ENCODE peak calls at places on chromosomes 3 and 15, in five cellular contexts. R is RCC 7860, O is memory B cell, D is NCI-H69, E is progenitor cell of endocrine pancreas. K is an unnamed sample.

GRCh38 chr15:70252056-70252935 is 154.6 kb upstream of the TLE3 start:
- DNase-seq in R (no peak), O (no peak), D (peak; percentile 84), E (no peak), K (no peak)

GRCh38 chr15:36080759-36081158 is 498.7 kb upstream of the CDIN1 start:
- DNase-seq in R (no peak), O (no peak), D (no peak), E (no peak), K (no peak)

GRCh38 chr3:114424337-114424736 is 130.5 kb downstream of the TIGIT start:
- DNase-seq in R (no peak), O (no peak), D (no peak), E (no peak), K (no peak)

GRCh38 chr3:184186184-184186901 is at the start of gene ABCF3:
- DNase-seq in R (no peak), O (no peak), D (no peak), E (no peak), K (no peak)

GRCh38 chr15:60179786-60180391 is 175.8 kb downstream of the FOXB1 start:
- DNase-seq in R (peak; percentile 17), O (no peak), D (peak; percentile 71), E (no peak), K (no peak)

GRCh38 chr15:73273181-73274002 is 95.4 kb downstream of the HCN4 start:
- DNase-seq in R (peak; percentile 33), O (peak; percentile 22), D (peak; percentile 28), E (peak; percentile 30), K (peak; percentile 30)

GRCh38 chr3:100210777-100211145 is 50.0 kb upstream of the TBC1D23 start:
- DNase-seq in R (no peak), O (no peak), D (peak; percentile 84), E (no peak), K (no peak)

GRCh38 chr3:108292905-108293328 is 3.4 kb upstream of the HHLA2 start:
- DNase-seq in R (no peak), O (no peak), D (peak; percentile 6), E (no peak), K (no peak)

GRCh38 chr3:12221663-12222062 is 63.0 kb upstream of the TIMP4 start:
- DNase-seq in R (no peak), O (no peak), D (no peak), E (no peak), K (no peak)

GRCh38 chr15:61205427-61205826 is 23.7 kb downstream of the RORA start:
- DNase-seq in R (no peak), O (no peak), D (no peak), E (no peak), K (no peak)

GRCh38 chr3:44883999-44884431 is 9.6 kb downstream of the TGM4 start:
- DNase-seq in R (peak; percentile 92), O (no peak), D (peak; percentile 79), E (no peak), K (no peak)

GRCh38 chr15:24764375-24765171 is 89.0 kb downstream of the NPAP1 start:
- DNase-seq in R (no peak), O (no peak), D (no peak), E (no peak), K (no peak)

GRCh38 chr3:64848822-64849221 is 161.0 kb upstream of the ADAMTS9 start:
- DNase-seq in R (no peak), O (no peak), D (no peak), E (no peak), K (no peak)

GRCh38 chr15:78049691-78050440 is 27.6 kb downstream of the TBC1D2B start:
- DNase-seq in R (no peak), O (no peak), D (no peak), E (no peak), K (peak; percentile 28)

GRCh38 chr3:48738144-48738536 is 21.1 kb upstream of the IP6K2 start:
- DNase-seq in R (no peak), O (no peak), D (no peak), E (no peak), K (no peak)

GRCh38 chr3:18438586-18438985 is 13.4 kb upstream of the SATB1 start:
- DNase-seq in R (no peak), O (no peak), D (peak; percentile 87), E (no peak), K (no peak)

GRCh38 chr15:48370460-48370859 is 39.2 kb downstream of the DUT start:
- DNase-seq in R (no peak), O (no peak), D (peak; percentile 15), E (no peak), K (no peak)

GRCh38 chr3:49998326-49998725 is 58.4 kb downstream of the RBM6 start:
- DNase-seq in R (no peak), O (no peak), D (no peak), E (no peak), K (no peak)

GRCh38 chr15:72532991-72533601 is 59.0 kb downstream of the ARIH1 start:
- DNase-seq in R (no peak), O (no peak), D (peak; percentile 1), E (no peak), K (no peak)

GRCh38 chr15:83653639-83654378 is at the start of gene ADAMTSL3:
- DNase-seq in R (peak; percentile 25), O (no peak), D (peak; percentile 18), E (peak; percentile 23), K (peak; percentile 46)

GRCh38 chr15:73908030-73908821 is 18.0 kb upstream of the LOXL1 start:
- DNase-seq in R (peak; percentile 35), O (peak; percentile 76), D (peak; percentile 62), E (peak; percentile 81), K (peak; percentile 61)

GRCh38 chr15:83565553-83566159 is 88.3 kb upstream of the ADAMTSL3 start:
- DNase-seq in R (peak; percentile 17), O (no peak), D (peak; percentile 11), E (no peak), K (no peak)

GRCh38 chr3:109548192-109548938 is 211.0 kb upstream of the DPPA4 start:
- DNase-seq in R (no peak), O (no peak), D (no peak), E (no peak), K (no peak)

GRCh38 chr3:47022540-47023161 is 43.2 kb downstream of the NBEAL2 start:
- DNase-seq in R (no peak), O (no peak), D (peak; percentile 80), E (no peak), K (no peak)

GRCh38 chr3:196524527-196524926 is 9.4 kb upstream of the SMCO1 start:
- DNase-seq in R (no peak), O (no peak), D (no peak), E (no peak), K (no peak)

K was measured in anterior cingulate cortex.